ENCODE peak calls at places on chromosomes 5 and 9, in seven cellular contexts. J is heart right ventricle, H is esophagus squamous epithelium, V is OCI-LY7, W is IMR-90, K is mesendoderm, D is tibial nerve. A is an unnamed sample.

GRCh38 chr5:113693621-113694130 is 180.2 kb downstream of the YTHDC2 start:
- DNase-seq in J (no peak), H (no peak), V (no peak), W (no peak), K (no peak), D (no peak), A (no peak)

GRCh38 chr9:79817469-79818004 is 245.8 kb downstream of the TLE4 start:
- DNase-seq in J (no peak), H (no peak), V (no peak), W (no peak), K (no peak), D (peak; percentile 19), A (no peak)

GRCh38 chr9:87850405-87850804 is 32.3 kb upstream of the SPATA31E1 start:
- DNase-seq in J (no peak), H (no peak), V (no peak), W (peak; percentile 84), K (no peak), D (no peak), A (peak; percentile 97)

GRCh38 chr9:73780916-73781315 is 629.3 kb downstream of the ANXA1 start:
- DNase-seq in J (no peak), H (no peak), V (no peak), W (no peak), K (peak; percentile 1), D (no peak), A (peak; percentile 79)

GRCh38 chr9:110399983-110400382 is 62.3 kb upstream of the TXNDC8 start:
- DNase-seq in J (no peak), H (no peak), V (no peak), W (no peak), K (no peak), D (no peak), A (no peak)

GRCh38 chr9:121359358-121360294 is 10.4 kb downstream of the STOM start:
- DNase-seq in J (no peak), H (no peak), V (no peak), W (no peak), K (no peak), D (no peak), A (peak; percentile 27)

GRCh38 chr5:78405820-78406750 is 45.7 kb downstream of the SCAMP1 start:
- DNase-seq in J (no peak), H (no peak), V (no peak), W (peak; percentile 76), K (no peak), D (no peak), A (peak; percentile 77)

GRCh38 chr9:91246842-91247241 is 114.9 kb downstream of the AUH start:
- DNase-seq in J (no peak), H (no peak), V (no peak), W (peak; percentile 46), K (no peak), D (no peak), A (peak; percentile 28)

GRCh38 chr9:22265038-22265437 is 181.6 kb upstream of the DMRTA1 start:
- DNase-seq in J (no peak), H (no peak), V (no peak), W (no peak), K (no peak), D (no peak), A (no peak)

GRCh38 chr9:129498451-129499376 is 122.2 kb downstream of the C9orf50 start:
- DNase-seq in J (no peak), H (no peak), V (no peak), W (no peak), K (no peak), D (no peak), A (no peak)

GRCh38 chr9:129495422-129496186 is 125.3 kb downstream of the C9orf50 start:
- DNase-seq in J (peak; percentile 97), H (peak; percentile 40), V (peak; percentile 31), W (peak; percentile 84), K (peak; percentile 98), D (peak; percentile 94), A (peak; percentile 90)

GRCh38 chr9:129496187-129497063 is 124.5 kb downstream of the C9orf50 start:
- DNase-seq in J (peak; percentile 95), H (no peak), V (peak; percentile 21), W (peak; percentile 91), K (peak; percentile 98), D (peak; percentile 95), A (peak; percentile 98)

GRCh38 chr9:129497837-129498450 is 123.0 kb downstream of the C9orf50 start:
- DNase-seq in J (no peak), H (no peak), V (no peak), W (no peak), K (no peak), D (no peak), A (peak; percentile 39)

DNA sequence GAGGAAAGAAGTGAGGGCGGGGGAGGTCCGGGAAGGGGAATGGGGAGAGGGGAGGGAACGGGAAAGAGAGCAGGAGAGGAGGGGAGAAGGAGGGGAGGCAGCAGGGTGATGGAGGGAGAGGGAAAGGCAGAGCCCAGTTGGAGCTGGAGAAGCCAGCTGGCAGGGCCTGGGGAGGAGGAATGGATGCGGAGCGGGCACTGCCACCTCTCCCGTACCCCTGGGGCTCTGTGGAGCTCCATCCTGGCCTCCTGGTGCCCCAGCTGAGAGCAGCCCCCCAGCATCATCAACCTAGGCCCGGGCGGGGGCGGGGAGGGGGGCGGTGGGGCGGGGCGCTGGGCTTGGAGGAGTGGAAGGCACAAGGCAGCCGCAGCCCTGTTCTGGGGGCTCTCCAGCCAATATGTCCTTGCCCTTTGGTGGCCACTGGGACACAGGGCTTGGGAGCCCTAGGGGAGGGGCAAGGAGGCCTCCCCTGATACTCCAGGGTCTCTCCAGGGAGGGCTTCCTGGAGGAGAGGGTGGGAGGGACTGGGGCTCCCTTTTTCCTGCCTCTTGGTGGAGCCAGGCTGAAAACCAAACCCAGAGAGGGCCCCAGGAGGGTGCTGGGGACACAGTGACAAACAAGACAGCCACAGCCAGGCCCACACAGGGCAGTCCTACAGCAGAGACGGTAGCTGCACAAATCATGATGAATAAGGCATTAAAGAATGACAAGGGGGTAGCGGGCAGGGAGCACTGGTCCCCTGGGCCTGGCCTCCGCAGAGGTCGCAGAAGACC is 123.7 kb downstream of the C9orf50 start:
- DNase-seq in J (peak; percentile 51), H (no peak), V (no peak), W (no peak), K (no peak), D (no peak), A (peak; percentile 56)
- H3K27ac ChIP-seq in J (peak overlapping the region; percentile 100), H (peak overlapping the region; percentile 98), V (no peak overlapping the region), W (peak overlapping the region; percentile 99), K (peak overlapping the region; percentile 97), D (peak overlapping the region; percentile 92), A (peak overlapping the region; percentile 96)

DNA sequence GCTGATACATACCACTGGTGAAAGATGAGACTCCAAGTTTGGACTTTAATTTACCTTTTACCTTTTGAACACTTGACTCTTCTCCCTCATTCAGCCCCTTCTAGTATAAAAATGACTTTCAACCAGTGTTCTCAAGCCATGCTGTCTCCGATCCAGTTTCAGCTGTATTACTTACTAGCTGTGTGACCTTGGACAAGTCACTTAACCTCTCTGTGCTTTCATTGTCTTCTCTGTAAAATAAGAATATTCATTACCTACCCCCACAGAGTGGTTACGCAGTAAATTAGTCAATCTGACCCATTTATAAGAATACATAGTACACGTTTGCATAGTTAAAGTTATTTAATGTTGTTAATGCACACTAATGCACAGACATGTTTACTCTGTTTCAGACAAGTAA is 12.6 kb upstream of the CEMIP2 start:
- DNase-seq in J (no peak), H (no peak), V (no peak), W (no peak), K (no peak), D (no peak), A (no peak)
- H3K4me1 ChIP-seq in J (no peaks in the 10 kb centered on the region), H (no peaks in the 10 kb centered on the region), V (peaks cover 13% of the 10 kb centered on the region), W (peaks cover 5% of the 10 kb centered on the region), K (peaks cover 5% of the 10 kb centered on the region), D (no peaks in the 10 kb centered on the region), A (no peaks in the 10 kb centered on the region)

DNA sequence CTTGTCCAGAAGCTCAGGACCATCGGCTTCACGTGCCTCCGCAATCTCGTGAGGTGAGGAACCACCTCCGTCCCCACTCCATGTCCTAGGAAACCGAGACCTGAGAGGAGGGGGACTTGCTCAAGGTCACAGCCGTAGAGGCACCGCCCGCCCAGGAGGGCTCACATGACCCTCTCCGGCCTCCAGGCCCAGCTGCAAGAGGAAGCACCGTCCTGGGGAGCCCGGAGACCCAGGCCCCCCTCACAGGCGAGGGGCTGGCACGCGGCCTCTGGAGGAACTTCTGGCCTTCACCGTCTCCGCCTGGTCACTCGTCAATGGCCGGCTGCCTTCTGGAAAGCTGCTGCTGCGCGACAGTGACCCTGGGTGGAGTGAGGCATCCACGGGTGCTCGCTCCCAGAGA is 24.2 kb downstream of the FAM78A start:
- DNase-seq in J (no peak), H (no peak), V (no peak), W (no peak), K (no peak), D (no peak), A (no peak)
- H3K4me3 ChIP-seq in J (peak overlapping the region; percentile 31), H (peak overlapping the region; percentile 54), V (peak overlapping the region; percentile 56), W (no peak overlapping the region), K (no peak overlapping the region), D (no peak overlapping the region), A (no peak overlapping the region)

GRCh38 chr9:119677811-119678530 is 308.7 kb upstream of the BRINP1 start:
- DNase-seq in J (no peak), H (no peak), V (no peak), W (no peak), K (no peak), D (no peak), A (no peak)

GRCh38 chr9:119675951-119676350 is 306.7 kb upstream of the BRINP1 start:
- DNase-seq in J (no peak), H (no peak), V (no peak), W (no peak), K (peak; percentile 11), D (no peak), A (no peak)
- H3K27ac ChIP-seq in J (no peak overlapping the region), H (no peak overlapping the region), V (no peak overlapping the region), W (no peak overlapping the region), K (no peak overlapping the region), D (no peak overlapping the region), A (no peak overlapping the region)

GRCh38 chr5:14187660-14188059 is 44.5 kb downstream of the TRIO start:
- DNase-seq in J (no peak), H (no peak), V (no peak), W (no peak), K (no peak), D (no peak), A (no peak)

GRCh38 chr5:14188778-14189177 is 45.6 kb downstream of the TRIO start:
- DNase-seq in J (no peak), H (no peak), V (no peak), W (no peak), K (no peak), D (no peak), A (no peak)

GRCh38 chr5:14189680-14190079 is 46.5 kb downstream of the TRIO start:
- DNase-seq in J (no peak), H (no peak), V (no peak), W (no peak), K (no peak), D (no peak), A (no peak)

GRCh38 chr5:14191325-14191724 is 48.2 kb downstream of the TRIO start:
- DNase-seq in J (no peak), H (no peak), V (no peak), W (no peak), K (no peak), D (no peak), A (no peak)

GRCh38 chr5:14190194-14191164 is 47.3 kb downstream of the TRIO start:
- DNase-seq in J (no peak), H (no peak), V (no peak), W (peak; percentile 99), K (no peak), D (no peak), A (peak; percentile 99)
- H3K4me1 ChIP-seq in J (peaks cover 68% of the 10 kb centered on the region), H (peaks cover 27% of the 10 kb centered on the region), V (no peaks in the 10 kb centered on the region), W (peaks cover 29% of the 10 kb centered on the region), K (peaks cover 3% of the 10 kb centered on the region), D (peaks cover 3% of the 10 kb centered on the region), A (peaks cover 95% of the 10 kb centered on the region)